ENCODE peak calls at places on chromosomes 16 and 17, in five cellular contexts. I, F, H, O and S are unnamed samples.

GRCh38 chr17:76414334-76415295 is 30.2 kb downstream of the SPHK1 start:
- DNase-seq in I (peak; percentile 39), F (peak; percentile 77), H (no peak), O (no peak), S (no peak)

GRCh38 chr16:31862761-31863160 is 10.8 kb upstream of the ZNF267 start:
- DNase-seq in I (no peak), F (no peak), H (no peak), O (no peak), S (no peak)

GRCh38 chr16:76278976-76279375 is 1.8 kb downstream of the CNTNAP4 start:
- DNase-seq in I (no peak), F (no peak), H (no peak), O (peak; percentile 5), S (no peak)

GRCh38 chr16:68284847-68285246 is 20.5 kb downstream of the SLC7A6 start:
- DNase-seq in I (no peak), F (no peak), H (no peak), O (no peak), S (no peak)

GRCh38 chr17:31673076-31673475 is 186.0 kb downstream of the COPRS start:
- DNase-seq in I (no peak), F (no peak), H (peak; percentile 47), O (no peak), S (no peak)

GRCh38 chr17:83124871-83125514 is 45.6 kb downstream of the METRNL start:
- DNase-seq in I (no peak), F (no peak), H (no peak), O (no peak), S (no peak)

GRCh38 chr17:8557176-8557806 is 73.2 kb downstream of the MYH10 start:
- DNase-seq in I (no peak), F (peak; percentile 27), H (no peak), O (no peak), S (no peak)

GRCh38 chr16:4862639-4863038 is 15.4 kb downstream of the UBN1 start:
- DNase-seq in I (no peak), F (no peak), H (no peak), O (peak; percentile 13), S (no peak)

GRCh38 chr16:2692948-2693651 is 10.8 kb downstream of the KCTD5 start:
- DNase-seq in I (no peak), F (peak; percentile 75), H (peak; percentile 87), O (no peak), S (no peak)

GRCh38 chr17:76154935-76155845 is 14.1 kb upstream of the FOXJ1 start:
- DNase-seq in I (no peak), F (no peak), H (no peak), O (no peak), S (no peak)

GRCh38 chr17:58232707-58233156 is 5.7 kb upstream of the LPO start:
- DNase-seq in I (no peak), F (peak; percentile 92), H (peak; percentile 98), O (no peak), S (no peak)

GRCh38 chr16:3508736-3509135 is 7.9 kb downstream of the CLUAP1 start:
- DNase-seq in I (no peak), F (no peak), H (no peak), O (no peak), S (no peak)

GRCh38 chr17:74873874-74874614 is 1.2 kb upstream of the FDXR start:
- DNase-seq in I (no peak), F (no peak), H (peak; percentile 37), O (peak; percentile 36), S (peak; percentile 24)

GRCh38 chr17:400257-400656 is 47.6 kb upstream of the RPH3AL start:
- DNase-seq in I (no peak), F (no peak), H (no peak), O (no peak), S (no peak)

GRCh38 chr17:76714822-76715461 is 4.2 kb upstream of the MXRA7 start:
- DNase-seq in I (no peak), F (no peak), H (no peak), O (no peak), S (no peak)

GRCh38 chr16:65044861-65045260 is 77.0 kb downstream of the CDH11 start:
- DNase-seq in I (no peak), F (peak; percentile 93), H (no peak), O (no peak), S (no peak)

GRCh38 chr16:88921603-88921995 is 55.1 kb upstream of the PABPN1L start:
- DNase-seq in I (no peak), F (no peak), H (no peak), O (no peak), S (no peak)

GRCh38 chr16:51148674-51149228 is 2.3 kb downstream of the SALL1 start:
- DNase-seq in I (no peak), F (peak; percentile 27), H (no peak), O (no peak), S (no peak)

GRCh38 chr16:16121185-16121727 is 102.0 kb downstream of the ABCC6 start:
- DNase-seq in I (no peak), F (no peak), H (no peak), O (no peak), S (no peak)

GRCh38 chr16:57091990-57092785 is at the start of gene CPNE2:
- DNase-seq in I (no peak), F (peak; percentile 62), H (peak; percentile 11), O (peak; percentile 60), S (peak; percentile 68)